ENCODE peak calls at places on chromosomes 12 and 14, in ten cellular contexts. One of them, this sample, is unnamed.

GRCh38 chr14:24634158-24634557 is at the start of gene GZMB:
- DNase-seq in endothelial cell: no peak
- DNase-seq in adrenal gland: no peak
- DNase-seq in activated CD8-positive, alpha-beta T cell treated with anti-CD3 and anti-CD28 coated beads for 36 hours: peak; percentile 98
- DNase-seq in foreskin fibroblast: no peak
- DNase-seq in mesothelial cell of epicardium: no peak
- DNase-seq in B cell: no peak
- DNase-seq in fibroblast of pulmonary artery: no peak
- DNase-seq in type B pancreatic cell: no peak
- DNase-seq in Calu3: no peak
- DNase-seq in this sample: peak; percentile 37

GRCh38 chr14:70602254-70602653 is 1.8 kb upstream of the MED6 start:
- DNase-seq in foreskin fibroblast: no peak
- DNase-seq in fibroblast of pulmonary artery: no peak
- DNase-seq in endothelial cell: no peak
- DNase-seq in adrenal gland: no peak
- DNase-seq in type B pancreatic cell: no peak
- DNase-seq in Calu3: no peak
- DNase-seq in mesothelial cell of epicardium: no peak
- DNase-seq in B cell: no peak
- DNase-seq in activated CD8-positive, alpha-beta T cell treated with anti-CD3 and anti-CD28 coated beads for 36 hours: no peak
- DNase-seq in this sample: peak; percentile 52

GRCh38 chr14:61260939-61261776 is 20.0 kb downstream of the TMEM30B start:
- DNase-seq in activated CD8-positive, alpha-beta T cell treated with anti-CD3 and anti-CD28 coated beads for 36 hours: peak; percentile 9
- DNase-seq in B cell: no peak
- DNase-seq in type B pancreatic cell: no peak
- DNase-seq in adrenal gland: no peak
- DNase-seq in foreskin fibroblast: peak; percentile 93
- DNase-seq in endothelial cell: no peak
- DNase-seq in Calu3: peak; percentile 58
- DNase-seq in mesothelial cell of epicardium: no peak
- DNase-seq in fibroblast of pulmonary artery: peak; percentile 48
- DNase-seq in this sample: no peak

GRCh38 chr12:67650528-67651379 is 2.2 kb downstream of the DYRK2 start:
- DNase-seq in endothelial cell: no peak
- DNase-seq in mesothelial cell of epicardium: no peak
- DNase-seq in B cell: no peak
- DNase-seq in Calu3: no peak
- DNase-seq in fibroblast of pulmonary artery: no peak
- DNase-seq in adrenal gland: no peak
- DNase-seq in type B pancreatic cell: no peak
- DNase-seq in foreskin fibroblast: no peak
- DNase-seq in activated CD8-positive, alpha-beta T cell treated with anti-CD3 and anti-CD28 coated beads for 36 hours: peak; percentile 24
- DNase-seq in this sample: peak; percentile 42

GRCh38 chr14:77053046-77053841 is 24.7 kb upstream of the IRF2BPL start:
- DNase-seq in fibroblast of pulmonary artery: peak; percentile 77
- DNase-seq in foreskin fibroblast: peak; percentile 56
- DNase-seq in adrenal gland: peak; percentile 74
- DNase-seq in mesothelial cell of epicardium: peak; percentile 77
- DNase-seq in Calu3: peak; percentile 67
- DNase-seq in endothelial cell: peak; percentile 89
- DNase-seq in activated CD8-positive, alpha-beta T cell treated with anti-CD3 and anti-CD28 coated beads for 36 hours: peak; percentile 90
- DNase-seq in type B pancreatic cell: peak; percentile 81
- DNase-seq in B cell: peak; percentile 83
- DNase-seq in this sample: peak; percentile 85

GRCh38 chr14:104317975-104318557 is 179.7 kb downstream of the KIF26A start:
- DNase-seq in foreskin fibroblast: no peak
- DNase-seq in B cell: no peak
- DNase-seq in adrenal gland: no peak
- DNase-seq in type B pancreatic cell: peak; percentile 67
- DNase-seq in Calu3: no peak
- DNase-seq in activated CD8-positive, alpha-beta T cell treated with anti-CD3 and anti-CD28 coated beads for 36 hours: no peak
- DNase-seq in mesothelial cell of epicardium: no peak
- DNase-seq in endothelial cell: peak; percentile 1
- DNase-seq in fibroblast of pulmonary artery: no peak
- DNase-seq in this sample: no peak

GRCh38 chr14:69327507-69327906 is 67.5 kb downstream of the GALNT16 start:
- DNase-seq in foreskin fibroblast: no peak
- DNase-seq in Calu3: no peak
- DNase-seq in B cell: no peak
- DNase-seq in mesothelial cell of epicardium: no peak
- DNase-seq in endothelial cell: no peak
- DNase-seq in activated CD8-positive, alpha-beta T cell treated with anti-CD3 and anti-CD28 coated beads for 36 hours: no peak
- DNase-seq in fibroblast of pulmonary artery: no peak
- DNase-seq in adrenal gland: no peak
- DNase-seq in type B pancreatic cell: peak; percentile 55
- DNase-seq in this sample: no peak

GRCh38 chr12:4177257-4177656 is 96.3 kb upstream of the CCND2 start:
- DNase-seq in adrenal gland: no peak
- DNase-seq in B cell: no peak
- DNase-seq in endothelial cell: no peak
- DNase-seq in activated CD8-positive, alpha-beta T cell treated with anti-CD3 and anti-CD28 coated beads for 36 hours: no peak
- DNase-seq in fibroblast of pulmonary artery: no peak
- DNase-seq in mesothelial cell of epicardium: no peak
- DNase-seq in Calu3: no peak
- DNase-seq in foreskin fibroblast: no peak
- DNase-seq in type B pancreatic cell: no peak
- DNase-seq in this sample: no peak

GRCh38 chr12:80470403-80470802 is 26.4 kb downstream of the PTPRQ start:
- DNase-seq in Calu3: no peak
- DNase-seq in activated CD8-positive, alpha-beta T cell treated with anti-CD3 and anti-CD28 coated beads for 36 hours: no peak
- DNase-seq in B cell: no peak
- DNase-seq in mesothelial cell of epicardium: no peak
- DNase-seq in adrenal gland: no peak
- DNase-seq in fibroblast of pulmonary artery: no peak
- DNase-seq in foreskin fibroblast: no peak
- DNase-seq in endothelial cell: no peak
- DNase-seq in type B pancreatic cell: no peak
- DNase-seq in this sample: no peak

GRCh38 chr12:6222009-6222702 is 22.0 kb downstream of the CD9 start:
- DNase-seq in activated CD8-positive, alpha-beta T cell treated with anti-CD3 and anti-CD28 coated beads for 36 hours: no peak
- DNase-seq in foreskin fibroblast: no peak
- DNase-seq in endothelial cell: no peak
- DNase-seq in fibroblast of pulmonary artery: no peak
- DNase-seq in Calu3: peak; percentile 88
- DNase-seq in adrenal gland: no peak
- DNase-seq in B cell: no peak
- DNase-seq in type B pancreatic cell: no peak
- DNase-seq in mesothelial cell of epicardium: no peak
- DNase-seq in this sample: no peak

GRCh38 chr14:78836777-78837176 is 666.6 kb downstream of the NRXN3 start:
- DNase-seq in Calu3: peak; percentile 78
- DNase-seq in adrenal gland: no peak
- DNase-seq in type B pancreatic cell: no peak
- DNase-seq in activated CD8-positive, alpha-beta T cell treated with anti-CD3 and anti-CD28 coated beads for 36 hours: peak; percentile 56
- DNase-seq in fibroblast of pulmonary artery: peak; percentile 60
- DNase-seq in mesothelial cell of epicardium: no peak
- DNase-seq in B cell: no peak
- DNase-seq in endothelial cell: peak; percentile 78
- DNase-seq in foreskin fibroblast: peak; percentile 12
- DNase-seq in this sample: peak; percentile 75
- TF ChIP-seq CTCF in Calu3: peak; percentile 73
- TF ChIP-seq CTCF in adrenal gland: no peak
- TF ChIP-seq CTCF in type B pancreatic cell: peak; percentile 80
- TF ChIP-seq CTCF in activated CD8-positive, alpha-beta T cell treated with anti-CD3 and anti-CD28 coated beads for 36 hours: no peak
- TF ChIP-seq CTCF in fibroblast of pulmonary artery: peak; percentile 40
- TF ChIP-seq CTCF in mesothelial cell of epicardium: no peak
- TF ChIP-seq CTCF in B cell: no peak
- TF ChIP-seq CTCF in endothelial cell: peak; percentile 65
- TF ChIP-seq CTCF in foreskin fibroblast: peak; percentile 56
- TF ChIP-seq CTCF in this sample: peak; percentile 50

GRCh38 chr14:31420013-31420318 is 384 bp downstream of the HEATR5A start:
- DNase-seq in Calu3: peak; percentile 78
- DNase-seq in B cell: no peak
- DNase-seq in adrenal gland: peak; percentile 68
- DNase-seq in foreskin fibroblast: no peak
- DNase-seq in mesothelial cell of epicardium: peak; percentile 19
- DNase-seq in activated CD8-positive, alpha-beta T cell treated with anti-CD3 and anti-CD28 coated beads for 36 hours: peak; percentile 14
- DNase-seq in endothelial cell: peak; percentile 75
- DNase-seq in fibroblast of pulmonary artery: no peak
- DNase-seq in type B pancreatic cell: peak; percentile 78
- DNase-seq in this sample: peak; percentile 39

GRCh38 chr14:31418440-31418839 is 1.9 kb downstream of the HEATR5A start:
- DNase-seq in Calu3: no peak
- DNase-seq in B cell: no peak
- DNase-seq in type B pancreatic cell: no peak
- DNase-seq in endothelial cell: no peak
- DNase-seq in mesothelial cell of epicardium: no peak
- DNase-seq in foreskin fibroblast: no peak
- DNase-seq in adrenal gland: no peak
- DNase-seq in activated CD8-positive, alpha-beta T cell treated with anti-CD3 and anti-CD28 coated beads for 36 hours: no peak
- DNase-seq in fibroblast of pulmonary artery: no peak
- DNase-seq in this sample: no peak

GRCh38 chr14:31419179-31420012 is 954 bp downstream of the HEATR5A start:
- DNase-seq in activated CD8-positive, alpha-beta T cell treated with anti-CD3 and anti-CD28 coated beads for 36 hours: no peak
- DNase-seq in type B pancreatic cell: no peak
- DNase-seq in foreskin fibroblast: peak; percentile 42
- DNase-seq in mesothelial cell of epicardium: no peak
- DNase-seq in Calu3: no peak
- DNase-seq in adrenal gland: no peak
- DNase-seq in endothelial cell: no peak
- DNase-seq in fibroblast of pulmonary artery: peak; percentile 56
- DNase-seq in B cell: no peak
- DNase-seq in this sample: no peak

GRCh38 chr14:31421200-31421599 is 850 bp upstream of the HEATR5A start:
- DNase-seq in Calu3: no peak
- DNase-seq in fibroblast of pulmonary artery: no peak
- DNase-seq in mesothelial cell of epicardium: no peak
- DNase-seq in foreskin fibroblast: no peak
- DNase-seq in B cell: no peak
- DNase-seq in activated CD8-positive, alpha-beta T cell treated with anti-CD3 and anti-CD28 coated beads for 36 hours: no peak
- DNase-seq in type B pancreatic cell: no peak
- DNase-seq in adrenal gland: no peak
- DNase-seq in endothelial cell: no peak
- DNase-seq in this sample: no peak

GRCh38 chr14:31420319-31421081 is at the start of gene HEATR5A:
- DNase-seq in mesothelial cell of epicardium: peak; percentile 89
- DNase-seq in adrenal gland: peak; percentile 95
- DNase-seq in type B pancreatic cell: peak; percentile 98
- DNase-seq in activated CD8-positive, alpha-beta T cell treated with anti-CD3 and anti-CD28 coated beads for 36 hours: peak; percentile 92
- DNase-seq in Calu3: peak; percentile 97
- DNase-seq in fibroblast of pulmonary artery: peak; percentile 97
- DNase-seq in foreskin fibroblast: peak; percentile 97
- DNase-seq in endothelial cell: peak; percentile 96
- DNase-seq in B cell: peak; percentile 93
- DNase-seq in this sample: peak; percentile 97
- TF ChIP-seq CTCF in mesothelial cell of epicardium: no peak
- TF ChIP-seq CTCF in adrenal gland: peak; percentile 8
- TF ChIP-seq CTCF in type B pancreatic cell: peak; percentile 25
- TF ChIP-seq CTCF in activated CD8-positive, alpha-beta T cell treated with anti-CD3 and anti-CD28 coated beads for 36 hours: no peak
- TF ChIP-seq CTCF in Calu3: no peak
- TF ChIP-seq CTCF in fibroblast of pulmonary artery: peak; percentile 16
- TF ChIP-seq CTCF in foreskin fibroblast: no peak
- TF ChIP-seq CTCF in endothelial cell: no peak
- TF ChIP-seq CTCF in B cell: peak; percentile 31
- TF ChIP-seq CTCF in this sample: peak; percentile 19

GRCh38 chr12:63982787-63983186 is 138.3 kb downstream of the SRGAP1 start:
- DNase-seq in type B pancreatic cell: no peak
- DNase-seq in mesothelial cell of epicardium: no peak
- DNase-seq in Calu3: no peak
- DNase-seq in fibroblast of pulmonary artery: no peak
- DNase-seq in B cell: no peak
- DNase-seq in activated CD8-positive, alpha-beta T cell treated with anti-CD3 and anti-CD28 coated beads for 36 hours: no peak
- DNase-seq in adrenal gland: no peak
- DNase-seq in endothelial cell: no peak
- DNase-seq in foreskin fibroblast: no peak
- DNase-seq in this sample: no peak

GRCh38 chr12:63977441-63977840 is 132.9 kb downstream of the SRGAP1 start:
- DNase-seq in mesothelial cell of epicardium: no peak
- DNase-seq in fibroblast of pulmonary artery: no peak
- DNase-seq in type B pancreatic cell: no peak
- DNase-seq in foreskin fibroblast: no peak
- DNase-seq in adrenal gland: no peak
- DNase-seq in Calu3: no peak
- DNase-seq in activated CD8-positive, alpha-beta T cell treated with anti-CD3 and anti-CD28 coated beads for 36 hours: no peak
- DNase-seq in endothelial cell: no peak
- DNase-seq in B cell: no peak
- DNase-seq in this sample: no peak

GRCh38 chr12:63976902-63977395 is 132.4 kb downstream of the SRGAP1 start:
- DNase-seq in Calu3: no peak
- DNase-seq in endothelial cell: no peak
- DNase-seq in activated CD8-positive, alpha-beta T cell treated with anti-CD3 and anti-CD28 coated beads for 36 hours: no peak
- DNase-seq in mesothelial cell of epicardium: no peak
- DNase-seq in adrenal gland: no peak
- DNase-seq in foreskin fibroblast: no peak
- DNase-seq in fibroblast of pulmonary artery: no peak
- DNase-seq in type B pancreatic cell: no peak
- DNase-seq in B cell: no peak
- DNase-seq in this sample: no peak

GRCh38 chr12:63978519-63978918 is 134.0 kb downstream of the SRGAP1 start:
- DNase-seq in B cell: no peak
- DNase-seq in endothelial cell: no peak
- DNase-seq in adrenal gland: no peak
- DNase-seq in foreskin fibroblast: peak; percentile 66
- DNase-seq in type B pancreatic cell: no peak
- DNase-seq in Calu3: no peak
- DNase-seq in fibroblast of pulmonary artery: peak; percentile 88
- DNase-seq in mesothelial cell of epicardium: no peak
- DNase-seq in activated CD8-positive, alpha-beta T cell treated with anti-CD3 and anti-CD28 coated beads for 36 hours: no peak
- DNase-seq in this sample: no peak

GRCh38 chr12:63980211-63980610 is 135.7 kb downstream of the SRGAP1 start:
- DNase-seq in endothelial cell: no peak
- DNase-seq in type B pancreatic cell: no peak
- DNase-seq in Calu3: no peak
- DNase-seq in adrenal gland: no peak
- DNase-seq in B cell: no peak
- DNase-seq in activated CD8-positive, alpha-beta T cell treated with anti-CD3 and anti-CD28 coated beads for 36 hours: no peak
- DNase-seq in mesothelial cell of epicardium: no peak
- DNase-seq in foreskin fibroblast: no peak
- DNase-seq in fibroblast of pulmonary artery: no peak
- DNase-seq in this sample: no peak
- TF ChIP-seq CTCF in endothelial cell: no peak
- TF ChIP-seq CTCF in type B pancreatic cell: no peak
- TF ChIP-seq CTCF in Calu3: no peak
- TF ChIP-seq CTCF in adrenal gland: no peak
- TF ChIP-seq CTCF in B cell: no peak
- TF ChIP-seq CTCF in activated CD8-positive, alpha-beta T cell treated with anti-CD3 and anti-CD28 coated beads for 36 hours: no peak
- TF ChIP-seq CTCF in mesothelial cell of epicardium: no peak
- TF ChIP-seq CTCF in foreskin fibroblast: no peak
- TF ChIP-seq CTCF in fibroblast of pulmonary artery: no peak
- TF ChIP-seq CTCF in this sample: no peak

GRCh38 chr12:40336573-40337199 is 111.9 kb downstream of the LRRK2 start:
- DNase-seq in activated CD8-positive, alpha-beta T cell treated with anti-CD3 and anti-CD28 coated beads for 36 hours: no peak
- DNase-seq in B cell: no peak
- DNase-seq in foreskin fibroblast: peak; percentile 2
- DNase-seq in endothelial cell: no peak
- DNase-seq in Calu3: peak; percentile 1
- DNase-seq in mesothelial cell of epicardium: no peak
- DNase-seq in fibroblast of pulmonary artery: peak; percentile 31
- DNase-seq in type B pancreatic cell: no peak
- DNase-seq in adrenal gland: no peak
- DNase-seq in this sample: peak; percentile 10
- TF ChIP-seq CTCF in activated CD8-positive, alpha-beta T cell treated with anti-CD3 and anti-CD28 coated beads for 36 hours: no peak
- TF ChIP-seq CTCF in B cell: peak; percentile 47
- TF ChIP-seq CTCF in foreskin fibroblast: peak; percentile 45
- TF ChIP-seq CTCF in endothelial cell: peak; percentile 65
- TF ChIP-seq CTCF in Calu3: peak; percentile 45
- TF ChIP-seq CTCF in mesothelial cell of epicardium: peak; percentile 66
- TF ChIP-seq CTCF in fibroblast of pulmonary artery: peak; percentile 56
- TF ChIP-seq CTCF in type B pancreatic cell: peak; percentile 74
- TF ChIP-seq CTCF in adrenal gland: peak; percentile 39
- TF ChIP-seq CTCF in this sample: peak; percentile 47

GRCh38 chr14:30058401-30058800 is 130.8 kb upstream of the PRKD1 start:
- DNase-seq in endothelial cell: no peak
- DNase-seq in activated CD8-positive, alpha-beta T cell treated with anti-CD3 and anti-CD28 coated beads for 36 hours: no peak
- DNase-seq in adrenal gland: no peak
- DNase-seq in foreskin fibroblast: peak; percentile 16
- DNase-seq in Calu3: no peak
- DNase-seq in B cell: no peak
- DNase-seq in fibroblast of pulmonary artery: peak; percentile 15
- DNase-seq in mesothelial cell of epicardium: no peak
- DNase-seq in type B pancreatic cell: no peak
- DNase-seq in this sample: no peak
- TF ChIP-seq CTCF in endothelial cell: no peak
- TF ChIP-seq CTCF in activated CD8-positive, alpha-beta T cell treated with anti-CD3 and anti-CD28 coated beads for 36 hours: no peak
- TF ChIP-seq CTCF in adrenal gland: no peak
- TF ChIP-seq CTCF in foreskin fibroblast: no peak
- TF ChIP-seq CTCF in Calu3: no peak
- TF ChIP-seq CTCF in B cell: no peak
- TF ChIP-seq CTCF in fibroblast of pulmonary artery: no peak
- TF ChIP-seq CTCF in mesothelial cell of epicardium: no peak
- TF ChIP-seq CTCF in type B pancreatic cell: no peak
- TF ChIP-seq CTCF in this sample: no peak

This sample was measured in GM12865.